ENCODE peak calls at places on chromosome 20, in ten cellular contexts. E is Peyer's patch; O is HT1080; D is hippocampal formation; W is epithelial cell of prostate; I is KG1; B is bronchial epithelial cell; A is NCI-H748 treated with DMSO at 0.1 percent for 48 hours; P is CD8-positive, alpha-beta memory T cell; M is NCI-H2029. Y is an unnamed sample.

GRCh38 chr20:20076297-20077065 is 24.1 kb downstream of the CFAP61 start:
- DNase-seq in E (no peak), O (peak), D (peak), W (no peak), I (no peak), B (peak), A (no peak), P (no peak), M (no peak), Y (no peak)

GRCh38 chr20:33568378-33569289 is 78.7 kb downstream of the CBFA2T2 start:
- DNase-seq in E (no peak), O (no peak), D (peak), W (no peak), I (no peak), B (no peak), A (peak), P (no peak), M (peak), Y (no peak)

GRCh38 chr20:38357653-38358207 is 11.4 kb downstream of the LBP start:
- DNase-seq in E (no peak), O (peak), D (no peak), W (no peak), I (no peak), B (peak), A (no peak), P (no peak), M (no peak), Y (no peak)

GRCh38 chr20:25009218-25010145 is 16.9 kb upstream of the APMAP start:
- DNase-seq in E (peak), O (no peak), D (no peak), W (no peak), I (no peak), B (no peak), A (no peak), P (no peak), M (peak), Y (no peak)

GRCh38 chr20:2156666-2157624 is 55.3 kb downstream of the STK35 start:
- DNase-seq in E (no peak), O (peak), D (no peak), W (peak), I (no peak), B (peak), A (no peak), P (no peak), M (no peak), Y (no peak)

GRCh38 chr20:48564997-48565396 is 262.8 kb downstream of the PREX1 start:
- DNase-seq in E (no peak), O (peak), D (no peak), W (no peak), I (no peak), B (no peak), A (no peak), P (no peak), M (no peak), Y (no peak)

GRCh38 chr20:21808863-21809664 is 103.6 kb downstream of the PAX1 start:
- DNase-seq in E (peak), O (peak), D (no peak), W (no peak), I (peak), B (no peak), A (no peak), P (no peak), M (no peak), Y (peak)

GRCh38 chr20:1664911-1665310 is 7.3 kb upstream of the SIRPG start:
- DNase-seq in E (no peak), O (no peak), D (no peak), W (no peak), I (no peak), B (no peak), A (no peak), P (peak), M (no peak), Y (peak)

GRCh38 chr20:35991142-35991771 is 22.9 kb downstream of the CNBD2 start:
- DNase-seq in E (no peak), O (peak), D (no peak), W (no peak), I (peak), B (peak), A (no peak), P (no peak), M (no peak), Y (no peak)

GRCh38 chr20:41308726-41309413 is 8.7 kb downstream of the ZHX3 start:
- DNase-seq in E (no peak), O (no peak), D (no peak), W (no peak), I (no peak), B (peak), A (no peak), P (no peak), M (no peak), Y (no peak)

GRCh38 chr20:17854307-17854903 is 114.2 kb downstream of the SNX5 start:
- DNase-seq in E (peak), O (peak), D (no peak), W (no peak), I (no peak), B (peak), A (no peak), P (no peak), M (peak), Y (no peak)

GRCh38 chr20:23884136-23884770 is 4.7 kb upstream of the CST5 start:
- DNase-seq in E (no peak), O (no peak), D (no peak), W (no peak), I (no peak), B (no peak), A (no peak), P (no peak), M (no peak), Y (no peak)

GRCh38 chr20:50575869-50576720 is 65.9 kb downstream of the PTPN1 start:
- DNase-seq in E (peak), O (peak), D (peak), W (no peak), I (peak), B (peak), A (no peak), P (peak), M (peak), Y (peak)

GRCh38 chr20:39010496-39010895 is 48.4 kb downstream of the DHX35 start:
- DNase-seq in E (no peak), O (no peak), D (no peak), W (no peak), I (no peak), B (no peak), A (peak), P (no peak), M (peak), Y (no peak)

GRCh38 chr20:48098866-48099265 is 313.6 kb upstream of the SULF2 start:
- DNase-seq in E (no peak), O (peak), D (no peak), W (no peak), I (no peak), B (peak), A (no peak), P (no peak), M (no peak), Y (no peak)

GRCh38 chr20:47809561-47809960 is 24.3 kb upstream of the SULF2 start:
- DNase-seq in E (peak), O (peak), D (no peak), W (peak), I (no peak), B (peak), A (no peak), P (no peak), M (no peak), Y (no peak)

GRCh38 chr20:34311118-34312023 is 8.2 kb upstream of the AHCY start:
- DNase-seq in E (peak), O (no peak), D (no peak), W (no peak), I (no peak), B (no peak), A (no peak), P (no peak), M (no peak), Y (no peak)

GRCh38 chr20:63452341-63453028 is 20.0 kb downstream of the KCNQ2 start:
- DNase-seq in E (no peak), O (no peak), D (no peak), W (no peak), I (no peak), B (no peak), A (no peak), P (no peak), M (no peak), Y (no peak)

GRCh38 chr20:20211274-20211987 is 156.5 kb upstream of the INSM1 start:
- DNase-seq in E (no peak), O (no peak), D (no peak), W (no peak), I (no peak), B (no peak), A (peak), P (no peak), M (no peak), Y (no peak)

GRCh38 chr20:43894531-43894930 is 20.1 kb upstream of the TOX2 start:
- DNase-seq in E (no peak), O (no peak), D (no peak), W (no peak), I (no peak), B (no peak), A (no peak), P (no peak), M (no peak), Y (no peak)

GRCh38 chr20:38202153-38202981 is 37.3 kb upstream of the TGM2 start:
- DNase-seq in E (no peak), O (no peak), D (no peak), W (no peak), I (no peak), B (no peak), A (no peak), P (no peak), M (no peak), Y (no peak)

GRCh38 chr20:42972591-42972990 is 217.1 kb downstream of the PTPRT start:
- DNase-seq in E (no peak), O (no peak), D (no peak), W (no peak), I (no peak), B (no peak), A (no peak), P (no peak), M (no peak), Y (no peak)

GRCh38 chr20:2005359-2005758 is 11.5 kb upstream of the PDYN start:
- DNase-seq in E (no peak), O (peak), D (no peak), W (no peak), I (no peak), B (peak), A (no peak), P (no peak), M (no peak), Y (no peak)

GRCh38 chr20:5170341-5170740 is 43.5 kb downstream of the CDS2 start:
- DNase-seq in E (no peak), O (no peak), D (no peak), W (no peak), I (no peak), B (no peak), A (no peak), P (no peak), M (no peak), Y (no peak)

GRCh38 chr20:58938541-58938940 is 42.5 kb upstream of the NELFCD start:
- DNase-seq in E (no peak), O (no peak), D (no peak), W (no peak), I (no peak), B (no peak), A (no peak), P (no peak), M (no peak), Y (no peak)

GRCh38 chr20:528923-529594 is 14.5 kb downstream of the CSNK2A1 start:
- DNase-seq in E (no peak), O (peak), D (no peak), W (peak), I (no peak), B (peak), A (no peak), P (no peak), M (no peak), Y (no peak)

GRCh38 chr20:53116733-53117132 is 144.6 kb downstream of the TSHZ2 start:
- DNase-seq in E (no peak), O (no peak), D (no peak), W (no peak), I (no peak), B (no peak), A (no peak), P (no peak), M (no peak), Y (no peak)

GRCh38 chr20:31515072-31515774 is 981 bp downstream of the HM13 start:
- DNase-seq in E (no peak), O (no peak), D (no peak), W (no peak), I (no peak), B (no peak), A (no peak), P (no peak), M (no peak), Y (no peak)

GRCh38 chr20:4082406-4083102 is 67.2 kb upstream of the RNF24 start:
- DNase-seq in E (no peak), O (peak), D (no peak), W (no peak), I (peak), B (no peak), A (no peak), P (peak), M (no peak), Y (peak)

GRCh38 chr20:58542411-58543095 is 27.4 kb upstream of the APCDD1L start:
- DNase-seq in E (no peak), O (peak), D (no peak), W (no peak), I (no peak), B (peak), A (no peak), P (no peak), M (no peak), Y (no peak)

GRCh38 chr20:46894971-46895905 is 595 bp downstream of the EYA2 start:
- DNase-seq in E (no peak), O (no peak), D (no peak), W (no peak), I (no peak), B (peak), A (peak), P (no peak), M (peak), Y (no peak)

GRCh38 chr20:47013606-47014005 is 119.0 kb downstream of the EYA2 start:
- DNase-seq in E (no peak), O (no peak), D (no peak), W (no peak), I (no peak), B (no peak), A (no peak), P (no peak), M (no peak), Y (no peak)

GRCh38 chr20:33866398-33867079 is 55.4 kb downstream of the CHMP4B start:
- DNase-seq in E (no peak), O (no peak), D (peak), W (no peak), I (no peak), B (no peak), A (no peak), P (no peak), M (no peak), Y (no peak)

GRCh38 chr20:35005463-35005961 is 49.8 kb downstream of the MYH7B start:
- DNase-seq in E (peak), O (no peak), D (no peak), W (no peak), I (no peak), B (no peak), A (no peak), P (no peak), M (no peak), Y (no peak)

GRCh38 chr20:51431321-51431720 is 111.2 kb downstream of the NFATC2 start:
- DNase-seq in E (no peak), O (no peak), D (no peak), W (no peak), I (peak), B (no peak), A (no peak), P (no peak), M (no peak), Y (no peak)

GRCh38 chr20:9999660-10000059 is 35.1 kb upstream of the ANKEF1 start:
- DNase-seq in E (no peak), O (no peak), D (no peak), W (no peak), I (peak), B (peak), A (no peak), P (no peak), M (no peak), Y (no peak)

GRCh38 chr20:51828762-51829161 is 26.4 kb upstream of the SALL4 start:
- DNase-seq in E (no peak), O (peak), D (no peak), W (no peak), I (no peak), B (no peak), A (no peak), P (no peak), M (no peak), Y (no peak)

GRCh38 chr20:7936735-7937078 is 3.6 kb downstream of the HAO1 start:
- DNase-seq in E (no peak), O (no peak), D (no peak), W (no peak), I (no peak), B (no peak), A (no peak), P (no peak), M (no peak), Y (no peak)

GRCh38 chr20:58471161-58471834 is 43.9 kb downstream of the APCDD1L start:
- DNase-seq in E (no peak), O (no peak), D (no peak), W (no peak), I (no peak), B (no peak), A (no peak), P (no peak), M (no peak), Y (no peak)

GRCh38 chr20:22341508-22341907 is 242.9 kb downstream of the FOXA2 start:
- DNase-seq in E (no peak), O (peak), D (no peak), W (peak), I (no peak), B (peak), A (no peak), P (no peak), M (no peak), Y (no peak)